ENCODE peak calls at places on chromosomes 5 and 9, in seven cellular contexts. I is neuronal stem cell; D is upper lobe of right lung; Y is HCT116; P is effector memory CD4-positive, alpha-beta T cell; S is GM23248; V is psoas muscle. J is an unnamed sample. For H3K36me3, the result is how much of the 10 kb centered on the place peaks cover.

GRCh38 chr9:1231998-1232919 is 182.1 kb downstream of the DMRT2 start:
- DNase-seq in V (peak), D (peak), Y (no peak), I (no peak), S (peak), P (no peak), J (no peak)

GRCh38 chr9:111805841-111806241 is 11.1 kb upstream of the SHOC1 start:
- DNase-seq in I (no peak), Y (peak), D (no peak), S (peak), P (no peak), V (no peak), J (peak)

GRCh38 chr5:76622973-76623596 is at the start of gene F2RL2:
- DNase-seq in I (peak), P (no peak), D (no peak), S (peak), V (no peak), Y (no peak), J (no peak)

GRCh38 chr5:80140496-80140895 is 105.3 kb downstream of the THBS4 start:
- DNase-seq in Y (no peak), P (no peak), V (no peak), I (no peak), S (no peak), D (no peak), J (no peak)

GRCh38 chr5:111743993-111744392 is 13.0 kb downstream of the NREP start:
- DNase-seq in V (no peak), P (no peak), I (no peak), Y (no peak), S (peak), D (no peak), J (no peak)

GRCh38 chr9:79570449-79571308 is 1.1 kb upstream of the TLE4 start:
- DNase-seq in V (peak), P (no peak), S (peak), D (peak), I (peak), Y (no peak), J (no peak)

GRCh38 chr5:115423541-115423940 is 121.0 kb downstream of the FEM1C start:
- DNase-seq in S (peak), D (peak), P (no peak), I (no peak), V (peak), Y (no peak), J (no peak)

GRCh38 chr5:148858106-148858505 is 31.7 kb downstream of the ADRB2 start:
- DNase-seq in V (no peak), D (no peak), Y (no peak), S (peak), I (no peak), P (no peak), J (no peak)

GRCh38 chr9:16884952-16885513 is 14.6 kb upstream of the BNC2 start:
- DNase-seq in Y (no peak), D (no peak), P (no peak), I (no peak), V (no peak), S (peak), J (no peak)

GRCh38 chr5:158769702-158770101 is 330.0 kb downstream of the EBF1 start:
- DNase-seq in P (no peak), V (no peak), Y (no peak), S (peak), D (no peak), I (no peak), J (no peak)

GRCh38 chr5:152427691-152428090 is 22.6 kb upstream of the NMUR2 start:
- DNase-seq in V (no peak), P (no peak), I (no peak), D (no peak), S (no peak), Y (no peak), J (no peak)

GRCh38 chr9:25418974-25419373 is 259.3 kb downstream of the TUSC1 start:
- DNase-seq in Y (no peak), V (no peak), D (no peak), S (peak), I (no peak), P (no peak), J (no peak)

GRCh38 chr9:74570879-74571512 is 73.9 kb downstream of the RORB start:
- DNase-seq in V (no peak), Y (peak), S (peak), I (peak), D (no peak), P (no peak), J (no peak)

GRCh38 chr5:67619636-67620035 is 423.0 kb upstream of the CD180 start:
- DNase-seq in S (no peak), D (no peak), Y (no peak), I (no peak), V (no peak), P (no peak), J (no peak)

GRCh38 chr5:146007270-146007669 is 70.9 kb downstream of the SH3RF2 start:
- DNase-seq in I (no peak), S (peak), P (no peak), D (no peak), Y (peak), V (no peak), J (no peak)

GRCh38 chr5:147558826-147559225 is 49.0 kb upstream of the DPYSL3 start:
- DNase-seq in V (no peak), S (peak), D (no peak), P (no peak), I (no peak), Y (no peak), J (no peak)

GRCh38 chr9:27194401-27195091 is 85.5 kb downstream of the TEK start:
- DNase-seq in S (peak), D (no peak), Y (peak), V (no peak), P (no peak), I (no peak), J (no peak)

GRCh38 chr9:7320139-7320538 is 479.4 kb downstream of the DMAC1 start:
- DNase-seq in Y (no peak), P (no peak), V (no peak), D (no peak), I (no peak), S (peak), J (peak)

GRCh38 chr5:81349161-81349560 is 44.8 kb downstream of the ACOT12 start:
- DNase-seq in S (no peak), V (no peak), D (no peak), I (no peak), Y (no peak), P (no peak), J (no peak)

GRCh38 chr9:32380944-32381343 is 3.5 kb upstream of the ACO1 start:
- DNase-seq in D (no peak), Y (no peak), P (no peak), I (no peak), S (no peak), V (no peak), J (no peak)

GRCh38 chr5:178205010-178205748 is 846 bp downstream of the HNRNPAB start:
- DNase-seq in Y (no peak), D (peak), S (peak), I (peak), P (peak), V (peak), J (no peak)

GRCh38 chr9:65400886-65401285 is 115.9 kb upstream of the FOXD4L5 start:
- DNase-seq in D (peak), V (no peak), Y (no peak), S (no peak), I (no peak), P (no peak), J (no peak)

GRCh38 chr9:123235448-123235847 is 32.9 kb downstream of the STRBP start:
- DNase-seq in V (no peak), Y (no peak), P (no peak), D (no peak), S (no peak), I (no peak), J (no peak)

GRCh38 chr5:151799407-151799806 is 27.7 kb downstream of the G3BP1 start:
- DNase-seq in S (peak), D (no peak), V (no peak), P (no peak), I (no peak), Y (no peak), J (no peak)

GRCh38 chr5:147534172-147534951 is 24.5 kb upstream of the DPYSL3 start:
- DNase-seq in V (no peak), S (peak), Y (no peak), P (no peak), D (no peak), I (no peak), J (no peak)

GRCh38 chr5:125597338-125597737 is 825.9 kb upstream of the GRAMD2B start:
- DNase-seq in I (no peak), D (no peak), V (no peak), Y (no peak), S (peak), P (no peak), J (no peak)

GRCh38 chr9:114288233-114289051 is 34.5 kb upstream of the ORM1 start:
- DNase-seq in D (peak), I (no peak), S (peak), V (peak), Y (no peak), P (no peak), J (no peak)

GRCh38 chr5:10936081-10936480 is 175.0 kb upstream of the DAP start:
- DNase-seq in P (no peak), D (no peak), Y (no peak), I (no peak), S (no peak), V (no peak), J (no peak)

GRCh38 chr9:88782931-88783451 is 208.3 kb upstream of the S1PR3 start:
- DNase-seq in S (peak), I (peak), V (no peak), Y (no peak), D (no peak), P (no peak), J (no peak)

GRCh38 chr9:128420060-128420650 is 502 bp upstream of the CERCAM start:
- DNase-seq in Y (no peak), D (peak), S (peak), V (peak), P (peak), I (peak), J (no peak)

GRCh38 chr5:132849347-132849746 is 16.9 kb downstream of the GDF9 start:
- DNase-seq in D (no peak), V (no peak), Y (no peak), I (no peak), S (no peak), P (no peak), J (no peak)

GRCh38 chr5:17258429-17258828 is 41.0 kb downstream of the BASP1 start:
- DNase-seq in S (peak), P (no peak), V (no peak), D (no peak), Y (no peak), I (no peak), J (no peak)

GRCh38 chr5:175778951-175779475 is 92.4 kb upstream of the CPLX2 start:
- DNase-seq in Y (peak), V (peak), I (no peak), P (no peak), D (no peak), S (peak), J (no peak)

GRCh38 chr5:33611882-33612281 is 171.1 kb downstream of the TARS1 start:
- DNase-seq in I (no peak), P (no peak), Y (no peak), V (no peak), D (no peak), S (peak), J (no peak)

DNA sequence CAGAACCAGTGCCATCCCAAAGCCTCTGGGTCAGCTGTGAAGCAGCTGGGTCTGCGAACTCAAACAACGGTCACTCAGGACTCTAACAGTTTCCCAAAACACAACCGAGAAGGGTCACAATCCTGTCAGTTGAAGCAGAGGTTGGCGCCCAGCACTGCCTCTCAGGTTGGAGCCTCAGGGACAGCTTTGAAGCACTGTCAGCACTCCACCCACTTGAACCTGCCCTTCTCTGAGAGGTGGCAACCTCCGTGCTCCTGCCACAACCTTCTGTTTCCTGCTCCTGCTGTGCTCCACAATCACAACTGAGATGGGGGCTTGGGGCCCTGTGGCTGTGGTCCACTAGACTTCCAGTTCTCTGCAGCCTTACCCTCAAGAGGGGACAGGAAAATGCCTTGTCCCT is 21.7 kb upstream of the LCP2 start:
- DNase-seq in P (no peak), V (no peak), Y (no peak), S (no peak), I (no peak), D (no peak), J (no peak)
- H3K36me3 ChIP-seq in P (under half), V (under half), Y (under half), S (under half), I (under half), D (under half), J (under half)

DNA sequence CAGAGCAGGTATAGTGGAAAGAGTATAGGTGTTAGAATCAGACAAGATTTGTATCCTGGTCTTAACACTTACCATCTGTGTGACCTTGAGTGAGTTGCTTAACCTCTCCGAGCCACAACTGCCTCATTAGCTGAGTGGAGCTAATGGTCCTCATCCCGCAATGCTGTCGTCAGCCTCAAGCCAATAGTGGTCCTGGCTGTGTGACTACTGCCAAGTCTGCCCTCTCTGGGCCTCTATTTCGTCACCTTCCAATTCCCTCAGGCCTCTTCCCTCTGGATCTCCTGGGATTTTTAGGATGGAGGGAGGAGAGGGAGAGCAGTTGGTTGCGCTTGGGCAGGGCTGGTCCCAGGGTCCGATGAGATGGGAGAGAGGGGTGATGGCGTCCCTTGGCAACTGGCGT is 41.6 kb downstream of the STOM start:
- DNase-seq in V (no peak), Y (no peak), D (no peak), I (no peak), S (no peak), P (no peak), J (no peak)
- H3K36me3 ChIP-seq in V (half or more), Y (under half), D (half or more), I (under half), S (under half), P (under half), J (under half)

GRCh38 chr5:157214399-157214798 is 33.8 kb downstream of the ITK start:
- DNase-seq in S (no peak), P (no peak), V (no peak), D (no peak), I (no peak), Y (no peak), J (no peak)
- H3K36me3 ChIP-seq in S (under half), P (half or more), V (under half), D (under half), I (under half), Y (under half), J (under half)

GRCh38 chr9:132908635-132909034 is 29.9 kb downstream of the SPACA9 start:
- DNase-seq in P (peak), S (no peak), Y (no peak), D (no peak), V (no peak), I (no peak), J (no peak)
- H3K36me3 ChIP-seq in P (under half), S (under half), Y (under half), D (half or more), V (half or more), I (under half), J (under half)